ENCODE peak calls at places on chromosomes 11 and 22, in four cellular contexts. One of them, this sample, is unnamed.

GRCh38 chr22:47213571-47214230 is 451.3 kb downstream of the TBC1D22A start:
- DNase-seq in PC-3: peak; percentile 61
- DNase-seq in fibroblast of lung: no peak
- DNase-seq in choroid plexus epithelial cell: peak; percentile 32
- DNase-seq in this sample: peak; percentile 24

GRCh38 chr11:108346451-108346850 is 120.9 kb downstream of the C11orf65 start:
- DNase-seq in PC-3: no peak
- DNase-seq in fibroblast of lung: no peak
- DNase-seq in choroid plexus epithelial cell: no peak
- DNase-seq in this sample: no peak

GRCh38 chr22:42946551-42947198 is 68.3 kb downstream of the PACSIN2 start:
- DNase-seq in PC-3: no peak
- DNase-seq in fibroblast of lung: no peak
- DNase-seq in choroid plexus epithelial cell: no peak
- DNase-seq in this sample: no peak

GRCh38 chr11:66696186-66696585 is 18.5 kb upstream of the RBM4B start:
- DNase-seq in PC-3: no peak
- DNase-seq in fibroblast of lung: no peak
- DNase-seq in choroid plexus epithelial cell: no peak
- DNase-seq in this sample: no peak

GRCh38 chr11:108786281-108786990 is 121.6 kb downstream of the DDX10 start:
- DNase-seq in PC-3: peak; percentile 36
- DNase-seq in fibroblast of lung: no peak
- DNase-seq in choroid plexus epithelial cell: no peak
- DNase-seq in this sample: no peak

GRCh38 chr11:31855466-31855865 is 44.3 kb upstream of the PAX6 start:
- DNase-seq in PC-3: no peak
- DNase-seq in fibroblast of lung: no peak
- DNase-seq in choroid plexus epithelial cell: no peak
- DNase-seq in this sample: no peak

GRCh38 chr11:19929655-19930054 is 217.0 kb downstream of the NAV2 start:
- DNase-seq in PC-3: no peak
- DNase-seq in fibroblast of lung: peak; percentile 70
- DNase-seq in choroid plexus epithelial cell: no peak
- DNase-seq in this sample: no peak

GRCh38 chr11:64409278-64409677 is 50.3 kb downstream of the RPS6KA4 start:
- DNase-seq in PC-3: no peak
- DNase-seq in fibroblast of lung: no peak
- DNase-seq in choroid plexus epithelial cell: no peak
- DNase-seq in this sample: no peak

GRCh38 chr22:45261407-45262088 is 20.9 kb upstream of the KIAA0930 start:
- DNase-seq in PC-3: no peak
- DNase-seq in fibroblast of lung: no peak
- DNase-seq in choroid plexus epithelial cell: no peak
- DNase-seq in this sample: no peak

GRCh38 chr11:71949034-71949433 is 20.2 kb downstream of the RNF121 start:
- DNase-seq in PC-3: no peak
- DNase-seq in fibroblast of lung: no peak
- DNase-seq in choroid plexus epithelial cell: no peak
- DNase-seq in this sample: no peak

GRCh38 chr11:121626507-121626875 is 173.7 kb upstream of the SORL1-AS1 start:
- DNase-seq in PC-3: no peak
- DNase-seq in fibroblast of lung: peak; percentile 33
- DNase-seq in choroid plexus epithelial cell: no peak
- DNase-seq in this sample: no peak

GRCh38 chr11:35633827-35634226 is 15.6 kb downstream of the FJX1 start:
- DNase-seq in PC-3: no peak
- DNase-seq in fibroblast of lung: no peak
- DNase-seq in choroid plexus epithelial cell: no peak
- DNase-seq in this sample: no peak

GRCh38 chr11:46348986-46349401 is 1.7 kb downstream of the DGKZ start:
- DNase-seq in PC-3: no peak
- DNase-seq in fibroblast of lung: no peak
- DNase-seq in choroid plexus epithelial cell: no peak
- DNase-seq in this sample: no peak

GRCh38 chr22:47266329-47266728 is 503.9 kb downstream of the TBC1D22A start:
- DNase-seq in PC-3: no peak
- DNase-seq in fibroblast of lung: no peak
- DNase-seq in choroid plexus epithelial cell: no peak
- DNase-seq in this sample: no peak

GRCh38 chr11:132445966-132446365 is 1075.6 kb downstream of the NTM start:
- DNase-seq in PC-3: no peak
- DNase-seq in fibroblast of lung: peak; percentile 67
- DNase-seq in choroid plexus epithelial cell: no peak
- DNase-seq in this sample: no peak

GRCh38 chr11:113162590-113162961 is 151.8 kb upstream of the TTC12 start:
- DNase-seq in PC-3: no peak
- DNase-seq in fibroblast of lung: peak; percentile 23
- DNase-seq in choroid plexus epithelial cell: peak; percentile 55
- DNase-seq in this sample: peak; percentile 36

GRCh38 chr11:93577291-93577690 is 34.1 kb upstream of the SMCO4 start:
- DNase-seq in PC-3: peak; percentile 82
- DNase-seq in fibroblast of lung: peak; percentile 92
- DNase-seq in choroid plexus epithelial cell: peak; percentile 72
- DNase-seq in this sample: peak; percentile 24

GRCh38 chr11:60422609-60423008 is 6.8 kb upstream of the MS4A5 start:
- DNase-seq in PC-3: no peak
- DNase-seq in fibroblast of lung: no peak
- DNase-seq in choroid plexus epithelial cell: no peak
- DNase-seq in this sample: no peak

GRCh38 chr11:92111291-92111690 is 113.3 kb upstream of the FAT3 start:
- DNase-seq in PC-3: peak; percentile 21
- DNase-seq in fibroblast of lung: no peak
- DNase-seq in choroid plexus epithelial cell: no peak
- DNase-seq in this sample: no peak

GRCh38 chr22:26404851-26405357 is 24.2 kb upstream of the ASPHD2 start:
- DNase-seq in PC-3: no peak
- DNase-seq in fibroblast of lung: peak; percentile 16
- DNase-seq in choroid plexus epithelial cell: no peak
- DNase-seq in this sample: no peak

GRCh38 chr11:10906521-10906920 is 48.7 kb upstream of the ZBED5 start:
- DNase-seq in PC-3: peak; percentile 49
- DNase-seq in fibroblast of lung: peak; percentile 57
- DNase-seq in choroid plexus epithelial cell: peak; percentile 61
- DNase-seq in this sample: peak; percentile 51

GRCh38 chr11:132538642-132539041 is 993.7 kb downstream of the OPCML start:
- DNase-seq in PC-3: no peak
- DNase-seq in fibroblast of lung: no peak
- DNase-seq in choroid plexus epithelial cell: no peak
- DNase-seq in this sample: no peak

GRCh38 chr22:42184852-42185251 is 54.2 kb upstream of the CYP2D6 start:
- DNase-seq in PC-3: no peak
- DNase-seq in fibroblast of lung: no peak
- DNase-seq in choroid plexus epithelial cell: no peak
- DNase-seq in this sample: no peak

GRCh38 chr22:22156716-22157499 is 87.7 kb upstream of the VPREB1 start:
- DNase-seq in PC-3: peak; percentile 75
- DNase-seq in fibroblast of lung: peak; percentile 60
- DNase-seq in choroid plexus epithelial cell: peak; percentile 85
- DNase-seq in this sample: peak; percentile 78

GRCh38 chr11:33195391-33196190 is 34.3 kb upstream of the CSTF3 start:
- DNase-seq in PC-3: no peak
- DNase-seq in fibroblast of lung: no peak
- DNase-seq in choroid plexus epithelial cell: peak; percentile 50
- DNase-seq in this sample: peak; percentile 42

GRCh38 chr11:76510060-76511047 is 65.5 kb downstream of the EMSY start:
- DNase-seq in PC-3: no peak
- DNase-seq in fibroblast of lung: peak; percentile 75
- DNase-seq in choroid plexus epithelial cell: peak; percentile 86
- DNase-seq in this sample: peak; percentile 38

GRCh38 chr22:26646158-26646557 is 11.2 kb upstream of the MIAT start:
- DNase-seq in PC-3: no peak
- DNase-seq in fibroblast of lung: peak; percentile 70
- DNase-seq in choroid plexus epithelial cell: peak; percentile 47
- DNase-seq in this sample: peak; percentile 27

GRCh38 chr11:74279256-74279655 is 32.2 kb downstream of the P4HA3 start:
- DNase-seq in PC-3: no peak
- DNase-seq in fibroblast of lung: no peak
- DNase-seq in choroid plexus epithelial cell: peak; percentile 58
- DNase-seq in this sample: peak; percentile 42

GRCh38 chr11:69943066-69943465 is 123.8 kb upstream of the FGF3 start:
- DNase-seq in PC-3: peak; percentile 60
- DNase-seq in fibroblast of lung: no peak
- DNase-seq in choroid plexus epithelial cell: no peak
- DNase-seq in this sample: no peak

GRCh38 chr11:67102664-67103063 is 16.4 kb upstream of the KDM2A start:
- DNase-seq in PC-3: no peak
- DNase-seq in fibroblast of lung: no peak
- DNase-seq in choroid plexus epithelial cell: no peak
- DNase-seq in this sample: no peak

GRCh38 chr11:109853156-109853776 is 239.9 kb upstream of the ZC3H12C start:
- DNase-seq in PC-3: peak; percentile 88
- DNase-seq in fibroblast of lung: peak; percentile 73
- DNase-seq in choroid plexus epithelial cell: peak; percentile 94
- DNase-seq in this sample: peak; percentile 91

GRCh38 chr11:119617343-119617713 is 111.7 kb downstream of the NECTIN1 start:
- DNase-seq in PC-3: no peak
- DNase-seq in fibroblast of lung: no peak
- DNase-seq in choroid plexus epithelial cell: no peak
- DNase-seq in this sample: no peak

GRCh38 chr22:42919199-42919598 is 62.1 kb upstream of the ARFGAP3 start:
- DNase-seq in PC-3: peak; percentile 44
- DNase-seq in fibroblast of lung: peak; percentile 45
- DNase-seq in choroid plexus epithelial cell: no peak
- DNase-seq in this sample: no peak

GRCh38 chr11:14376920-14377319 is 17.9 kb upstream of the RRAS2 start:
- DNase-seq in PC-3: peak; percentile 19
- DNase-seq in fibroblast of lung: peak; percentile 18
- DNase-seq in choroid plexus epithelial cell: peak; percentile 55
- DNase-seq in this sample: no peak

GRCh38 chr11:107858217-107859070 is at the start of gene SLC35F2:
- DNase-seq in PC-3: peak; percentile 96
- DNase-seq in fibroblast of lung: peak; percentile 72
- DNase-seq in choroid plexus epithelial cell: peak; percentile 55
- DNase-seq in this sample: peak; percentile 61

GRCh38 chr11:114202011-114202609 is 94.1 kb upstream of the NNMT start:
- DNase-seq in PC-3: no peak
- DNase-seq in fibroblast of lung: no peak
- DNase-seq in choroid plexus epithelial cell: peak; percentile 40
- DNase-seq in this sample: no peak

DNA sequence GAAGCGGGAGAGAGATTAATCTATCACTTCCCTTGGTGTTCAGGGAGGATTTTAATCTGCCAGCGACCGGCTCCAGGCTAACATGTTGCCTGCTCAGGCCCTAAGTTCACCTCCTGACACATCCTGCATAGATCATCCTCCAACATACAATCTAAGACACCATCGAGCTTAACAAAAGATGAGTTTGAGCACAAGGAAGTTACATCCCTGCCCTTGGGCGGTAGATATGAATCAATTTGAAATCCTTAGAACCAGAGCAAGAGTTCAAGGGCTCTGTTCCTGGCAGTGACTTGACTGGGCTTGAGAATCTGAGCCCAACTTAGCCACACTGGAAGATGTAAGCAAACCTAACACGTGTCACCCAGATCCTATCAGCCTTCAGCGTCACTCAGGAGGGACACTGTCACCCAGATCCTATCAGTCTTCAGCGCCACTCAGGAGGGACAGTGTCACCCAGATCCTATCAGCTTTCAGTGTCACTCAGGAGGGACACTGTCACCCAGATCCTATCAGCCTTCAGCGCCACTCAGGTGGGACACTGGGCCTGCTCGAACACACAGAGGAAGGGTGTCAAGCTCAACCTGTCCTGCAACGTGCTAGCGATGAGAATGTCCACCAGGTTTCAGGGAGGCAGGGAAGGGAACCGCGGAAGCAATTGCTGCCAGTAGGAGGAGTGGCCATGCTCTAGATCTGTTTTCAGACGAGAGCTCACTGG is 32.7 kb upstream of the CTSD start:
- DNase-seq in PC-3: no peak
- DNase-seq in fibroblast of lung: no peak
- DNase-seq in choroid plexus epithelial cell: no peak
- DNase-seq in this sample: no peak
- TF ChIP-seq CTCF in PC-3: no peak
- TF ChIP-seq CTCF in fibroblast of lung: no peak
- TF ChIP-seq CTCF in choroid plexus epithelial cell: peak; percentile 2
- TF ChIP-seq CTCF in this sample: no peak

DNA sequence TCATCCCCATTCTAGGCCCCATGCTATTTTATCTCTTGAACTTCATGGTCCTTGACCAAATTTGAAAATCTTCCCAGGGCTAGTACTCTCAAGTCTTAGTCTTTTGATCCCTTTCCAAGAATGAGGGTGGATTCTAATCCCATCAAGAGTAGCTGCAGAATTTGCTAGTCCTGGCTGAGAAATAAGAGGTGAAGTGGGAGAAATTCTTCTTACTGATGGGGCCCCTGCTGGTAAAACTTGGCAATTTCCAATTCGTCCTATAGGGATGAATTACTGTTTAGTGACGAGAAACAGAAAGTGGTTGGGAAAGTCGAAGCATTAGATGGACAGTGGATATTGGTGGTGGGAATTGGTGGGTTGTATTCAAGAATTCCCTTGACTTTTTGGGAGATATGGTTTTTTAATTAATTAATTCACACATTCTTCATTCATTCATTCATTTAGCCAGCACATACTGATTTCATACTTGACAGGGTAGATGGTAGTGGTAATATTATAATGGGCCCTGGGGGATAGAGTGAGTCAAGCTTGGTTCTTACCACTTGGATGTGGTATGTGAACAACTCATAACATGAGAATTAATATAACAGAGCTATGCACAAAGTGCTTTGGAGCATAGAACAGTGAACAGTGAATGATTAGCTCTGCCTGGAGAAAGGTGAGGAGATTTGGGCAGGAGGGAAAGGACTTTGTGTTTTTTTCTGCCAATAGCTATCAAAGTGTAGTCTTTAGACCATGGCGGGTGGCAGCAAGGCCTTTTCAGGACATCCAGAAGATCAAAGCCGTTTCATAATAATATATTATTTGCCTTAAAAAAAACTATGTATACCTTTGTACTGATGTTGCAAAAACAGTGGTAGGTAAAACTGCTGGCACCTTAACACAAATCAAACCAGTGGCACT is 103.8 kb downstream of the STIM1 start:
- DNase-seq in PC-3: peak; percentile 60
- DNase-seq in fibroblast of lung: peak; percentile 81
- DNase-seq in choroid plexus epithelial cell: peak; percentile 63
- DNase-seq in this sample: peak; percentile 35
- TF ChIP-seq CTCF in PC-3: peak; percentile 61
- TF ChIP-seq CTCF in fibroblast of lung: no peak
- TF ChIP-seq CTCF in choroid plexus epithelial cell: no peak
- TF ChIP-seq CTCF in this sample: peak; percentile 9

DNA sequence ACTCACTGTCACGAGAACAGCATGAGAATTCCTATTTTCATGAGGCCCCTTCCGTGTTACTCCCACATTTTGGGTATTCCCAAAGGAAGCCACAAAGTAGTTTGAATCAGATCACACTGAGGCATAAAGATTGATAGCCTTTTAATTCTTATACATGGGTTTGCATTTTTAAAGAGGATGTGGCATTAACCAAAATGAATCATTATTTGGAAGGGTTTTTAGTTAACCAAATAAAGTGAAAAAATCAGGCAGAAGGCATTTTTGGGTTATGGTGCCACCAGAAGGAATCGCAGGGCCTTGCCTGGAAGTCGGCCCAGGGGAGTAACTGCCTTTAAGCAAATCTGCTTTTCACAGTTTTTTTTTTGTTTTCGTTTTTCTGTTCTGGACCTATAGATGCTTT is 55.4 kb downstream of the HSD17B12 start:
- DNase-seq in PC-3: peak; percentile 83
- DNase-seq in fibroblast of lung: peak; percentile 83
- DNase-seq in choroid plexus epithelial cell: peak; percentile 25
- DNase-seq in this sample: peak; percentile 36
- TF ChIP-seq CTCF in PC-3: peak; percentile 60
- TF ChIP-seq CTCF in fibroblast of lung: peak; percentile 11
- TF ChIP-seq CTCF in choroid plexus epithelial cell: peak; percentile 25
- TF ChIP-seq CTCF in this sample: peak; percentile 15

GRCh38 chr22:37176464-37177061 is 11.5 kb downstream of the C1QTNF6 start:
- DNase-seq in PC-3: no peak
- DNase-seq in fibroblast of lung: peak; percentile 83
- DNase-seq in choroid plexus epithelial cell: peak; percentile 79
- DNase-seq in this sample: peak; percentile 81
- TF ChIP-seq CTCF in PC-3: no peak
- TF ChIP-seq CTCF in fibroblast of lung: no peak
- TF ChIP-seq CTCF in choroid plexus epithelial cell: no peak
- TF ChIP-seq CTCF in this sample: no peak

This sample was measured in fibroblast of pulmonary artery.